ENCODE peak calls at places on chromosomes 7 and 10, in five cellular contexts. One of them, this sample, is unnamed.

GRCh38 chr10:102280397-102281015 is 35.2 kb downstream of the GBF1 start:
- DNase-seq in CD8-positive, alpha-beta T cell: no peak
- DNase-seq in dorsolateral prefrontal cortex: peak; percentile 11
- DNase-seq in retinal pigment epithelial cell: no peak
- DNase-seq in heart left ventricle: peak; percentile 67
- DNase-seq in this sample: peak; percentile 56

GRCh38 chr7:106175507-106175906 is 63.4 kb upstream of the SYPL1 start:
- DNase-seq in CD8-positive, alpha-beta T cell: no peak
- DNase-seq in dorsolateral prefrontal cortex: no peak
- DNase-seq in retinal pigment epithelial cell: no peak
- DNase-seq in heart left ventricle: no peak
- DNase-seq in this sample: no peak

GRCh38 chr7:86932038-86932512 is 127.4 kb downstream of the ELAPOR2 start:
- DNase-seq in CD8-positive, alpha-beta T cell: no peak
- DNase-seq in dorsolateral prefrontal cortex: peak; percentile 17
- DNase-seq in retinal pigment epithelial cell: no peak
- DNase-seq in heart left ventricle: peak; percentile 19
- DNase-seq in this sample: peak; percentile 97

GRCh38 chr10:104337527-104337984 is 709 bp downstream of the ITPRIP start:
- DNase-seq in CD8-positive, alpha-beta T cell: no peak
- DNase-seq in dorsolateral prefrontal cortex: no peak
- DNase-seq in retinal pigment epithelial cell: no peak
- DNase-seq in heart left ventricle: peak; percentile 63
- DNase-seq in this sample: peak; percentile 50

GRCh38 chr7:4058158-4058557 is 623.9 kb upstream of the FOXK1 start:
- DNase-seq in CD8-positive, alpha-beta T cell: no peak
- DNase-seq in dorsolateral prefrontal cortex: no peak
- DNase-seq in retinal pigment epithelial cell: no peak
- DNase-seq in heart left ventricle: no peak
- DNase-seq in this sample: no peak

GRCh38 chr7:92340016-92340415 is 94.2 kb downstream of the ANKIB1 start:
- DNase-seq in CD8-positive, alpha-beta T cell: no peak
- DNase-seq in dorsolateral prefrontal cortex: no peak
- DNase-seq in retinal pigment epithelial cell: no peak
- DNase-seq in heart left ventricle: no peak
- DNase-seq in this sample: no peak

GRCh38 chr10:100172349-100172748 is 13.5 kb downstream of the ERLIN1 start:
- DNase-seq in CD8-positive, alpha-beta T cell: no peak
- DNase-seq in dorsolateral prefrontal cortex: no peak
- DNase-seq in retinal pigment epithelial cell: no peak
- DNase-seq in heart left ventricle: no peak
- DNase-seq in this sample: no peak

GRCh38 chr10:50990568-50991495 is 83.5 kb upstream of the PRKG1 start:
- DNase-seq in CD8-positive, alpha-beta T cell: no peak
- DNase-seq in dorsolateral prefrontal cortex: no peak
- DNase-seq in retinal pigment epithelial cell: peak; percentile 72
- DNase-seq in heart left ventricle: peak; percentile 70
- DNase-seq in this sample: peak; percentile 93

GRCh38 chr7:44618045-44618444 is 11.6 kb downstream of the OGDH start:
- DNase-seq in CD8-positive, alpha-beta T cell: no peak
- DNase-seq in dorsolateral prefrontal cortex: no peak
- DNase-seq in retinal pigment epithelial cell: no peak
- DNase-seq in heart left ventricle: no peak
- DNase-seq in this sample: no peak

GRCh38 chr10:102582181-102582580 is 62.1 kb upstream of the TRIM8 start:
- DNase-seq in CD8-positive, alpha-beta T cell: no peak
- DNase-seq in dorsolateral prefrontal cortex: no peak
- DNase-seq in retinal pigment epithelial cell: no peak
- DNase-seq in heart left ventricle: no peak
- DNase-seq in this sample: no peak

GRCh38 chr10:7085913-7086589 is 324.8 kb downstream of the SFMBT2 start:
- DNase-seq in CD8-positive, alpha-beta T cell: no peak
- DNase-seq in dorsolateral prefrontal cortex: peak; percentile 27
- DNase-seq in retinal pigment epithelial cell: no peak
- DNase-seq in heart left ventricle: no peak
- DNase-seq in this sample: peak; percentile 17

GRCh38 chr7:44643206-44643605 is 36.8 kb downstream of the OGDH start:
- DNase-seq in CD8-positive, alpha-beta T cell: no peak
- DNase-seq in dorsolateral prefrontal cortex: no peak
- DNase-seq in retinal pigment epithelial cell: no peak
- DNase-seq in heart left ventricle: no peak
- DNase-seq in this sample: no peak

GRCh38 chr10:102267748-102268147 is 22.4 kb downstream of the GBF1 start:
- DNase-seq in CD8-positive, alpha-beta T cell: no peak
- DNase-seq in dorsolateral prefrontal cortex: no peak
- DNase-seq in retinal pigment epithelial cell: no peak
- DNase-seq in heart left ventricle: no peak
- DNase-seq in this sample: peak; percentile 77

GRCh38 chr7:110544199-110544598 is 546.7 kb upstream of the LRRN3 start:
- DNase-seq in CD8-positive, alpha-beta T cell: no peak
- DNase-seq in dorsolateral prefrontal cortex: no peak
- DNase-seq in retinal pigment epithelial cell: no peak
- DNase-seq in heart left ventricle: no peak
- DNase-seq in this sample: no peak

GRCh38 chr7:149241695-149242094 is 2.2 kb downstream of the ZNF212 start:
- DNase-seq in CD8-positive, alpha-beta T cell: no peak
- DNase-seq in dorsolateral prefrontal cortex: no peak
- DNase-seq in retinal pigment epithelial cell: no peak
- DNase-seq in heart left ventricle: no peak
- DNase-seq in this sample: no peak

GRCh38 chr7:130814753-130815152 is 80.7 kb upstream of the KLF14 start:
- DNase-seq in CD8-positive, alpha-beta T cell: no peak
- DNase-seq in dorsolateral prefrontal cortex: no peak
- DNase-seq in retinal pigment epithelial cell: no peak
- DNase-seq in heart left ventricle: no peak
- DNase-seq in this sample: peak; percentile 67

GRCh38 chr7:27940341-27940740 is 200.4 kb downstream of the TAX1BP1 start:
- DNase-seq in CD8-positive, alpha-beta T cell: no peak
- DNase-seq in dorsolateral prefrontal cortex: peak; percentile 71
- DNase-seq in retinal pigment epithelial cell: no peak
- DNase-seq in heart left ventricle: no peak
- DNase-seq in this sample: no peak

GRCh38 chr7:83159731-83160130 is 3.0 kb downstream of the PCLO start:
- DNase-seq in CD8-positive, alpha-beta T cell: no peak
- DNase-seq in dorsolateral prefrontal cortex: no peak
- DNase-seq in retinal pigment epithelial cell: no peak
- DNase-seq in heart left ventricle: no peak
- DNase-seq in this sample: no peak

GRCh38 chr7:83155996-83156395 is 6.7 kb downstream of the PCLO start:
- DNase-seq in CD8-positive, alpha-beta T cell: no peak
- DNase-seq in dorsolateral prefrontal cortex: no peak
- DNase-seq in retinal pigment epithelial cell: no peak
- DNase-seq in heart left ventricle: no peak
- DNase-seq in this sample: no peak

GRCh38 chr7:83153419-83153818 is 9.3 kb downstream of the PCLO start:
- DNase-seq in CD8-positive, alpha-beta T cell: no peak
- DNase-seq in dorsolateral prefrontal cortex: no peak
- DNase-seq in retinal pigment epithelial cell: no peak
- DNase-seq in heart left ventricle: no peak
- DNase-seq in this sample: no peak

GRCh38 chr7:83150310-83150709 is 12.4 kb downstream of the PCLO start:
- DNase-seq in CD8-positive, alpha-beta T cell: no peak
- DNase-seq in dorsolateral prefrontal cortex: no peak
- DNase-seq in retinal pigment epithelial cell: no peak
- DNase-seq in heart left ventricle: no peak
- DNase-seq in this sample: no peak

DNA sequence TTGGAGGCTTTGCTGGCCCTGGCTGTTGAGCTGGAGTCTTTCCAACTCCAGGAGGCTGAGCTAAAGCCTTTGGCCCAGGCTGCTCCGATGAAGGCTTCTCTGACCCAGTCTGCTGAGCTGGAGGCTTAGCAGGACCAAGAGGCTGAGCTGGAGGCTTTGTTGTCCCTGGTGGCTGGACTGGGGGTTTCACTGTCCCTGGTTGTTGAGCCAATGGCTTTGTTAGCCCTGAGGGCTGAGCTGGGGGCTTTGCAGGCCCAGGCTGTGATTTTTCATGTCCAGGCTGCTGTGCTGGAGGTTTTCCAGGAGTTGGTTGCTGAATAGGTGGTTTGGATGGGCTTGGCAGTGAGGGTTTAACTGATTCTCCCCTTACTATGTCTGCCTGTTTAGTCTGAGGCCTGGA is 7.3 kb downstream of the PCLO start:
- DNase-seq in CD8-positive, alpha-beta T cell: no peak
- DNase-seq in dorsolateral prefrontal cortex: no peak
- DNase-seq in retinal pigment epithelial cell: no peak
- DNase-seq in heart left ventricle: no peak
- DNase-seq in this sample: no peak
- TF ChIP-seq CTCF in CD8-positive, alpha-beta T cell: no peak
- TF ChIP-seq CTCF in dorsolateral prefrontal cortex: no peak
- TF ChIP-seq CTCF in retinal pigment epithelial cell: no peak
- TF ChIP-seq CTCF in heart left ventricle: no peak
- TF ChIP-seq CTCF in this sample: no peak

GRCh38 chr10:70233939-70234300 is 691 bp upstream of the PPA1 start:
- DNase-seq in CD8-positive, alpha-beta T cell: no peak
- DNase-seq in dorsolateral prefrontal cortex: no peak
- DNase-seq in retinal pigment epithelial cell: no peak
- DNase-seq in heart left ventricle: no peak
- DNase-seq in this sample: no peak
- TF ChIP-seq CTCF in CD8-positive, alpha-beta T cell: peak; percentile 32
- TF ChIP-seq CTCF in dorsolateral prefrontal cortex: no peak
- TF ChIP-seq CTCF in retinal pigment epithelial cell: no peak
- TF ChIP-seq CTCF in heart left ventricle: no peak
- TF ChIP-seq CTCF in this sample: no peak

GRCh38 chr7:50664461-50664922 is 99.3 kb upstream of the DDC start:
- DNase-seq in CD8-positive, alpha-beta T cell: no peak
- DNase-seq in dorsolateral prefrontal cortex: no peak
- DNase-seq in retinal pigment epithelial cell: no peak
- DNase-seq in heart left ventricle: no peak
- DNase-seq in this sample: peak; percentile 52

GRCh38 chr7:50664937-50665336 is 99.7 kb upstream of the DDC start:
- DNase-seq in CD8-positive, alpha-beta T cell: no peak
- DNase-seq in dorsolateral prefrontal cortex: no peak
- DNase-seq in retinal pigment epithelial cell: no peak
- DNase-seq in heart left ventricle: no peak
- DNase-seq in this sample: no peak

GRCh38 chr7:50667338-50667737 is 102.1 kb upstream of the DDC start:
- DNase-seq in CD8-positive, alpha-beta T cell: no peak
- DNase-seq in dorsolateral prefrontal cortex: no peak
- DNase-seq in retinal pigment epithelial cell: no peak
- DNase-seq in heart left ventricle: no peak
- DNase-seq in this sample: peak; percentile 65

GRCh38 chr7:50666124-50666496 is 100.9 kb upstream of the DDC start:
- DNase-seq in CD8-positive, alpha-beta T cell: no peak
- DNase-seq in dorsolateral prefrontal cortex: no peak
- DNase-seq in retinal pigment epithelial cell: no peak
- DNase-seq in heart left ventricle: no peak
- DNase-seq in this sample: no peak

DNA sequence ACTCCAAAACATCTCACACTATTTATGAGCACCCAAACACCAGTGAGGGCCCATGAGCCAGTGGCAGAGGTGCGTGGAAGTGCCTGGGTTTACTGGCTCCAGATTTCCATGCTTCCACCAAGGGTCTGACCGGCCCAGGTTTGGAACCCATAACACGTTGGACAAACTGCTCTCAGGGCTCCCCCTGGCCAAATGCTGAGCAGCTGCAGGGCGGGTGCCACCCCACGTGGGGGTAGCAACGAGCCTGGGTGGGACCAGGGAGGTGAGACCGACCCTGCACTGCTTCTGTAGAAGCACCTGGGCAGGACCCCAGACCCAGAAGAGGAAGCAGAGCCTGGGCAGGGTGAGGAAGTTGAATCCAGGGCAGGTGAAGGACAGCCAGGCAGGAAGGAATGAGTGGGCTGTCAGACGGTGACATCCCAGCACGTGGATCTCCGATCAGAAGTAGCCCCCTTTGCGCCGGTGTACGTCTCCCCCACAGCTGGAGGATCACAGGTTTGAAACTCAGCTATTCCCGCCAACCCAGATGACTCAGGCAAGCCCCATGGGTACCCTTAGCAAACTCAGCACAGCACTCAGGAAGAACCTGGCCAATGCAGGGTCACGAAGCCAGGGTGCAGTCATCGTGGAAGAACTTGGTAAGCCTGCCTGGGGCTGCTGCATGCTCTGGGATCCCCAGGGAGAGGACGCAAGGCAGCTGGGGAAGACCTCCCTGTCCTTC is 100.4 kb upstream of the DDC start:
- DNase-seq in CD8-positive, alpha-beta T cell: no peak
- DNase-seq in dorsolateral prefrontal cortex: no peak
- DNase-seq in retinal pigment epithelial cell: no peak
- DNase-seq in heart left ventricle: no peak
- DNase-seq in this sample: peak; percentile 26
- TF ChIP-seq CTCF in CD8-positive, alpha-beta T cell: no peak
- TF ChIP-seq CTCF in dorsolateral prefrontal cortex: no peak
- TF ChIP-seq CTCF in retinal pigment epithelial cell: no peak
- TF ChIP-seq CTCF in heart left ventricle: no peak
- TF ChIP-seq CTCF in this sample: no peak

GRCh38 chr7:79353720-79354468 is 99.6 kb downstream of the MAGI2 start:
- DNase-seq in CD8-positive, alpha-beta T cell: no peak
- DNase-seq in dorsolateral prefrontal cortex: no peak
- DNase-seq in retinal pigment epithelial cell: no peak
- DNase-seq in heart left ventricle: no peak
- DNase-seq in this sample: no peak

GRCh38 chr7:79357101-79357500 is 96.4 kb downstream of the MAGI2 start:
- DNase-seq in CD8-positive, alpha-beta T cell: no peak
- DNase-seq in dorsolateral prefrontal cortex: no peak
- DNase-seq in retinal pigment epithelial cell: peak; percentile 3
- DNase-seq in heart left ventricle: no peak
- DNase-seq in this sample: no peak

GRCh38 chr7:79352323-79352722 is 101.1 kb downstream of the MAGI2 start:
- DNase-seq in CD8-positive, alpha-beta T cell: no peak
- DNase-seq in dorsolateral prefrontal cortex: no peak
- DNase-seq in retinal pigment epithelial cell: peak; percentile 78
- DNase-seq in heart left ventricle: no peak
- DNase-seq in this sample: peak; percentile 13
- TF ChIP-seq CTCF in CD8-positive, alpha-beta T cell: no peak
- TF ChIP-seq CTCF in dorsolateral prefrontal cortex: no peak
- TF ChIP-seq CTCF in retinal pigment epithelial cell: no peak
- TF ChIP-seq CTCF in heart left ventricle: no peak
- TF ChIP-seq CTCF in this sample: no peak

GRCh38 chr10:92238062-92238585 is 52.8 kb downstream of the CPEB3 start:
- DNase-seq in CD8-positive, alpha-beta T cell: no peak
- DNase-seq in dorsolateral prefrontal cortex: no peak
- DNase-seq in retinal pigment epithelial cell: no peak
- DNase-seq in heart left ventricle: no peak
- DNase-seq in this sample: no peak
- TF ChIP-seq CTCF in CD8-positive, alpha-beta T cell: no peak
- TF ChIP-seq CTCF in dorsolateral prefrontal cortex: no peak
- TF ChIP-seq CTCF in retinal pigment epithelial cell: no peak
- TF ChIP-seq CTCF in heart left ventricle: no peak
- TF ChIP-seq CTCF in this sample: no peak

DNA sequence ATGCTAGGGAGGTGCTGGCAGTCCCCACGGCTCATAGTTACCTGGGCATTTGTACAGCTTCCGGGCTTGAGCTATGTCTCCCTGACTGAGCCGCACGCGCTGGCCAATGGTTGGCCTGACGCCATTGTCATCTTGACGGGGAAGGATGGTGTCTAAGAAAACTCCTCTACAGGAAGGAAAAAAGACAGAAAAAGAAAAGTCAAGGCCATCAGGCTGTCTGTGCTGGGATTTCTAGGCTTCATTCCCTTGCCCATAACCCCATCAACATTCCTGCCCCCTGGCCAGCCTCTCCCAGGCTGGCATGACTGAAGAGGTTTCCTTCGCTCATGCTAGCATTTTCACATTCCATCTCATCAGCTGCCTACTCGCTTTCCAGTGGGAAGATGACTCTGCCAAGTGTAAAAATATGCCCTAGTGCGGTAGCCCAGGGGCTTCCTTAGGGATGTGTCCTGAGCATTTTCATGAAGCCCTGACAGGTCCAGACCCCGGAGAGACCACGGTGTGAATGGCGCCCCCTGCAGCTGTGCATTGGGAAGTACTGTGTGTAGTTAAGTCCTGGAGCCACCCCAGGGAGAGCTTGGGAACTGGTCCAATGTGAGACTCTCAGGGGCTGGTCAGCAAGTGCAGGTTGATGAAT is 54.5 kb upstream of the OPALIN start:
- DNase-seq in CD8-positive, alpha-beta T cell: no peak
- DNase-seq in dorsolateral prefrontal cortex: no peak
- DNase-seq in retinal pigment epithelial cell: no peak
- DNase-seq in heart left ventricle: peak; percentile 44
- DNase-seq in this sample: no peak
- TF ChIP-seq CTCF in CD8-positive, alpha-beta T cell: no peak
- TF ChIP-seq CTCF in dorsolateral prefrontal cortex: no peak
- TF ChIP-seq CTCF in retinal pigment epithelial cell: peak; percentile 13
- TF ChIP-seq CTCF in heart left ventricle: no peak
- TF ChIP-seq CTCF in this sample: no peak